ENCODE peak calls at places on chromosomes 6 and 20, in nine cellular contexts. One of them, this sample, is unnamed. For H3K4me1, the result is how much of the 10 kb centered on the place peaks cover.

GRCh38 chr20:63495771-63496403 is 3.0 kb downstream of the EEF1A2 start:
- DNase-seq in astrocyte: no peak
- DNase-seq in psoas muscle: peak
- DNase-seq in PC-9: no peak
- DNase-seq in left ventricle myocardium inferior: peak
- DNase-seq in stomach: peak
- DNase-seq in ascending aorta: no peak
- DNase-seq in pancreas: peak
- DNase-seq in spleen: peak
- DNase-seq in this sample: peak

GRCh38 chr6:141359953-141360352 is 772.8 kb upstream of the GJE1 start:
- DNase-seq in astrocyte: peak
- DNase-seq in psoas muscle: no peak
- DNase-seq in PC-9: no peak
- DNase-seq in left ventricle myocardium inferior: no peak
- DNase-seq in stomach: no peak
- DNase-seq in ascending aorta: no peak
- DNase-seq in pancreas: no peak
- DNase-seq in spleen: no peak
- DNase-seq in this sample: no peak

GRCh38 chr6:83511901-83512681 is at the start of gene PRSS35:
- DNase-seq in astrocyte: peak
- DNase-seq in psoas muscle: peak
- DNase-seq in PC-9: no peak
- DNase-seq in left ventricle myocardium inferior: peak
- DNase-seq in stomach: peak
- DNase-seq in ascending aorta: no peak
- DNase-seq in pancreas: peak
- DNase-seq in spleen: peak
- DNase-seq in this sample: peak

GRCh38 chr20:6588296-6588695 is 179.2 kb upstream of the BMP2 start:
- DNase-seq in astrocyte: peak
- DNase-seq in psoas muscle: no peak
- DNase-seq in PC-9: no peak
- DNase-seq in left ventricle myocardium inferior: no peak
- DNase-seq in stomach: peak
- DNase-seq in ascending aorta: no peak
- DNase-seq in pancreas: no peak
- DNase-seq in spleen: no peak
- DNase-seq in this sample: peak

GRCh38 chr6:30264731-30265130 is 51.5 kb upstream of the TRIM26 start:
- DNase-seq in astrocyte: peak
- DNase-seq in psoas muscle: no peak
- DNase-seq in PC-9: no peak
- DNase-seq in left ventricle myocardium inferior: no peak
- DNase-seq in stomach: no peak
- DNase-seq in ascending aorta: no peak
- DNase-seq in pancreas: no peak
- DNase-seq in spleen: no peak
- DNase-seq in this sample: no peak

GRCh38 chr20:48620486-48621255 is 207.1 kb downstream of the PREX1 start:
- DNase-seq in astrocyte: peak
- DNase-seq in psoas muscle: peak
- DNase-seq in PC-9: peak
- DNase-seq in left ventricle myocardium inferior: peak
- DNase-seq in stomach: peak
- DNase-seq in ascending aorta: no peak
- DNase-seq in pancreas: peak
- DNase-seq in spleen: peak
- DNase-seq in this sample: peak

GRCh38 chr6:82971877-82972460 is 93.7 kb downstream of the UBE3D start:
- DNase-seq in astrocyte: no peak
- DNase-seq in psoas muscle: no peak
- DNase-seq in PC-9: no peak
- DNase-seq in left ventricle myocardium inferior: no peak
- DNase-seq in stomach: no peak
- DNase-seq in ascending aorta: no peak
- DNase-seq in pancreas: no peak
- DNase-seq in spleen: no peak
- DNase-seq in this sample: no peak

GRCh38 chr20:37615507-37616425 is 78.1 kb upstream of the CTNNBL1 start:
- DNase-seq in astrocyte: peak
- DNase-seq in psoas muscle: no peak
- DNase-seq in PC-9: no peak
- DNase-seq in left ventricle myocardium inferior: no peak
- DNase-seq in stomach: peak
- DNase-seq in ascending aorta: no peak
- DNase-seq in pancreas: peak
- DNase-seq in spleen: no peak
- DNase-seq in this sample: peak

GRCh38 chr6:69408886-69409285 is 387.9 kb downstream of the LMBRD1 start:
- DNase-seq in astrocyte: no peak
- DNase-seq in psoas muscle: no peak
- DNase-seq in PC-9: no peak
- DNase-seq in left ventricle myocardium inferior: no peak
- DNase-seq in stomach: no peak
- DNase-seq in ascending aorta: no peak
- DNase-seq in pancreas: no peak
- DNase-seq in spleen: no peak
- DNase-seq in this sample: no peak

GRCh38 chr6:109478848-109479624 is 4.0 kb downstream of the ZBTB24 start:
- DNase-seq in astrocyte: no peak
- DNase-seq in psoas muscle: no peak
- DNase-seq in PC-9: no peak
- DNase-seq in left ventricle myocardium inferior: no peak
- DNase-seq in stomach: no peak
- DNase-seq in ascending aorta: no peak
- DNase-seq in pancreas: no peak
- DNase-seq in spleen: no peak
- DNase-seq in this sample: no peak
- H3K4me3 ChIP-seq in astrocyte: peak
- H3K4me3 ChIP-seq in psoas muscle: peak
- H3K4me3 ChIP-seq in PC-9: peak
- H3K4me3 ChIP-seq in left ventricle myocardium inferior: peak
- H3K4me3 ChIP-seq in stomach: peak
- H3K4me3 ChIP-seq in ascending aorta: peak
- H3K4me3 ChIP-seq in pancreas: no peak
- H3K4me3 ChIP-seq in spleen: no peak
- H3K4me3 ChIP-seq in this sample: peak

DNA sequence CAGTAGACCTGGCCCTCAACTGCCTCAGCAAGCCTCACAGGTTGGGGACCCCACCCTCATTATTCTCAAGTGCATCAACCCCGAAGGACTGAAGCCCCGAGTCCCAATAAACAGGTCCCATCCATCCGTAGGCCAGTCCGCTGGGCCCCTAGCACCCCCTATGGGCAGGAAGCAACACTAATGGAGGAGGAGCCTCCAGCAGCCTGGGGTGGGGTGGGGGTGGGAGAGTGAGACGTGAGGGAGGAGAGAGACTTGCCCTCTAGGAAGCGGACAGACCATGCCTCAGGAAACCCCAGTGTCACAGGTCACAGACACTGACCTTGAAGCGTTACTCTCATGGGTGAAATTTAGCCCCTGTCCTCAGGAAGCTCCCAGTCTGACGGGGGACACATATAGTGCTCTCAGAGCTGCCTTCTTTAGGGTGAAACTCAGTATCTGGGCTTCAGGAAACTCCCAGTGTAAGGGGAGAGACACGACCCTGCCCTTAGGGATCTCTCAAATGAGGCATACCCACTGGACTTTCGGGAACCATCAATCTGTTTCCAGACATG is 125.9 kb downstream of the MRPL14 start:
- DNase-seq in astrocyte: no peak
- DNase-seq in psoas muscle: no peak
- DNase-seq in PC-9: peak
- DNase-seq in left ventricle myocardium inferior: no peak
- DNase-seq in stomach: no peak
- DNase-seq in ascending aorta: no peak
- DNase-seq in pancreas: no peak
- DNase-seq in spleen: no peak
- DNase-seq in this sample: no peak
- H3K4me1 ChIP-seq in astrocyte: under half
- H3K4me1 ChIP-seq in psoas muscle: under half
- H3K4me1 ChIP-seq in PC-9: half or more
- H3K4me1 ChIP-seq in left ventricle myocardium inferior: under half
- H3K4me1 ChIP-seq in stomach: under half
- H3K4me1 ChIP-seq in ascending aorta: under half
- H3K4me1 ChIP-seq in pancreas: under half
- H3K4me1 ChIP-seq in spleen: under half
- H3K4me1 ChIP-seq in this sample: under half

GRCh38 chr20:24492031-24492607 is 22.7 kb downstream of the SYNDIG1 start:
- DNase-seq in astrocyte: no peak
- DNase-seq in psoas muscle: no peak
- DNase-seq in PC-9: no peak
- DNase-seq in left ventricle myocardium inferior: no peak
- DNase-seq in stomach: no peak
- DNase-seq in ascending aorta: no peak
- DNase-seq in pancreas: no peak
- DNase-seq in spleen: peak
- DNase-seq in this sample: no peak

GRCh38 chr20:24492698-24493097 is 23.3 kb downstream of the SYNDIG1 start:
- DNase-seq in astrocyte: no peak
- DNase-seq in psoas muscle: no peak
- DNase-seq in PC-9: no peak
- DNase-seq in left ventricle myocardium inferior: no peak
- DNase-seq in stomach: no peak
- DNase-seq in ascending aorta: no peak
- DNase-seq in pancreas: no peak
- DNase-seq in spleen: no peak
- DNase-seq in this sample: no peak

GRCh38 chr20:24490598-24490997 is 21.2 kb downstream of the SYNDIG1 start:
- DNase-seq in astrocyte: no peak
- DNase-seq in psoas muscle: no peak
- DNase-seq in PC-9: no peak
- DNase-seq in left ventricle myocardium inferior: no peak
- DNase-seq in stomach: no peak
- DNase-seq in ascending aorta: no peak
- DNase-seq in pancreas: no peak
- DNase-seq in spleen: peak
- DNase-seq in this sample: no peak

GRCh38 chr20:24489631-24490260 is 20.3 kb downstream of the SYNDIG1 start:
- DNase-seq in astrocyte: no peak
- DNase-seq in psoas muscle: no peak
- DNase-seq in PC-9: no peak
- DNase-seq in left ventricle myocardium inferior: no peak
- DNase-seq in stomach: no peak
- DNase-seq in ascending aorta: no peak
- DNase-seq in pancreas: no peak
- DNase-seq in spleen: peak
- DNase-seq in this sample: no peak

DNA sequence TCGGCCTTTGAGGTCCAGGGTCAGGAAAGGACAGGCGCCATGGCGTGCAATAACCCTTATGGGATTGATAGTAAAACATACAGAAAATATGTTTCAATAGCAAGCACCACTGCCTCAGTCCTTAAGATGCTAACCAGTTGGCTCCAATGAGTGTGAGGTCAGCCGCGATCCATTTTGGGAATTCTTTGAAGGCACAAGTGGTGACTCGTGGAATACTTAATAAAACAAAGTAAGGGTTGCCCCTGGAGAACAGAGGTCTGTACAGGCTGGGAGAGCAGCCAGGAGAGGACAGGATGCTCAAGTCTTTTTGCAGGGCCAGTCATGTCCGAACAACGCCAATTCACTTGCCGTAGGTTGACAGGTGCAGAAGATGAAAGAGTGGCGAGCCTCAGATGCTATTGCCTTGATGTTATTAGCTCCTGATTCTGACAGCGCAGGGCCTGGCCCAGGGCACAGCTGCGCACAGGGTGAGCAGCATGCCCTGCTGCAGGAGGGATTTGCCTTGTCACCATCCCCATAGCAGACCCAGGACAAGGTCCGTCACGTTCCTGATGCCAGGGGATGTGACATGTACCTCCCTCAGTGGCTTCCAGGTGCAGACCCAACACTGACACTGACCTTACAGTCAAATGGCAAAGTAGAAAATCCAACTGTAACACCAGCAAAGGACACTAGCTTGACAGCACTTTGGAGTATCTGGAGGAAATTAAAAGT is 21.8 kb downstream of the SYNDIG1 start:
- DNase-seq in astrocyte: no peak
- DNase-seq in psoas muscle: no peak
- DNase-seq in PC-9: no peak
- DNase-seq in left ventricle myocardium inferior: no peak
- DNase-seq in stomach: no peak
- DNase-seq in ascending aorta: no peak
- DNase-seq in pancreas: no peak
- DNase-seq in spleen: peak
- DNase-seq in this sample: no peak
- TF ChIP-seq CTCF in astrocyte: no peak
- TF ChIP-seq CTCF in psoas muscle: no peak
- TF ChIP-seq CTCF in PC-9: no peak
- TF ChIP-seq CTCF in left ventricle myocardium inferior: no peak
- TF ChIP-seq CTCF in stomach: no peak
- TF ChIP-seq CTCF in ascending aorta: no peak
- TF ChIP-seq CTCF in pancreas: no peak
- TF ChIP-seq CTCF in spleen: no peak
- TF ChIP-seq CTCF in this sample: no peak

GRCh38 chr6:14118444-14118843 is 872 bp downstream of the CD83 start:
- DNase-seq in astrocyte: no peak
- DNase-seq in psoas muscle: no peak
- DNase-seq in PC-9: no peak
- DNase-seq in left ventricle myocardium inferior: no peak
- DNase-seq in stomach: no peak
- DNase-seq in ascending aorta: no peak
- DNase-seq in pancreas: no peak
- DNase-seq in spleen: no peak
- DNase-seq in this sample: no peak

GRCh38 chr6:14121936-14122344 is 4.4 kb downstream of the CD83 start:
- DNase-seq in astrocyte: no peak
- DNase-seq in psoas muscle: no peak
- DNase-seq in PC-9: no peak
- DNase-seq in left ventricle myocardium inferior: no peak
- DNase-seq in stomach: no peak
- DNase-seq in ascending aorta: peak
- DNase-seq in pancreas: no peak
- DNase-seq in spleen: no peak
- DNase-seq in this sample: no peak

GRCh38 chr6:14120556-14120955 is 3.0 kb downstream of the CD83 start:
- DNase-seq in astrocyte: no peak
- DNase-seq in psoas muscle: no peak
- DNase-seq in PC-9: no peak
- DNase-seq in left ventricle myocardium inferior: no peak
- DNase-seq in stomach: no peak
- DNase-seq in ascending aorta: no peak
- DNase-seq in pancreas: no peak
- DNase-seq in spleen: no peak
- DNase-seq in this sample: no peak

GRCh38 chr6:14118091-14118439 is 493 bp downstream of the CD83 start:
- DNase-seq in astrocyte: no peak
- DNase-seq in psoas muscle: no peak
- DNase-seq in PC-9: no peak
- DNase-seq in left ventricle myocardium inferior: no peak
- DNase-seq in stomach: no peak
- DNase-seq in ascending aorta: no peak
- DNase-seq in pancreas: no peak
- DNase-seq in spleen: no peak
- DNase-seq in this sample: no peak

DNA sequence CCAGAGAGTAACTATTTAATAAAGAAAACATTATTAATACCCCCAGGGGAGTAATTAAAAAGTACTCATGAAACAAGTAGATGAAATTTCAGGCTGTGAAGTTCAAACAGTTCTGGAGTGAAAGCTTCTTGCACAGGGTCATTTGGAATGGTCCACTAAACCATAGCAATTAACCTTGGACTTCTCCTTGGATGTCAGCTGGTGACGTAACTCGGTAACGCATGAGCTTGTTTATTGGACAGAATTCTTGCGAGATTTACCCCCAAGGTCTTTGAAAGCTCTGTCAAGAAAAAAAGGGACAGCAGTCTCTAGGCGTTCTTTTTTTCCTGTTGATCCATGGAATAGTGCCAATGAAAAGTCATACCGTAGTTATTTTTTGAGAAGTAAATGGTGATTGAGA is 2.2 kb downstream of the CD83 start:
- DNase-seq in astrocyte: no peak
- DNase-seq in psoas muscle: no peak
- DNase-seq in PC-9: no peak
- DNase-seq in left ventricle myocardium inferior: no peak
- DNase-seq in stomach: no peak
- DNase-seq in ascending aorta: no peak
- DNase-seq in pancreas: no peak
- DNase-seq in spleen: no peak
- DNase-seq in this sample: no peak
- H3K4me3 ChIP-seq in astrocyte: no peak
- H3K4me3 ChIP-seq in psoas muscle: no peak
- H3K4me3 ChIP-seq in PC-9: no peak
- H3K4me3 ChIP-seq in left ventricle myocardium inferior: no peak
- H3K4me3 ChIP-seq in stomach: no peak
- H3K4me3 ChIP-seq in ascending aorta: no peak
- H3K4me3 ChIP-seq in pancreas: no peak
- H3K4me3 ChIP-seq in spleen: no peak
- H3K4me3 ChIP-seq in this sample: no peak

This sample was measured in PC-3.